ENCODE peak calls at places on chromosomes 16 and 17, in seven cellular contexts. P is IMR-90, A is astrocyte, T is SK-N-SH, S is trophoblast cell, X is mammary epithelial cell, C is neuronal stem cell. H is an unnamed sample.
A peak's percentile ranks its signal among the peaks of the same experiment; 100 is the strongest.

GRCh38 chr17:2090804-2091534 is 36.1 kb downstream of the HIC1 start:
- DNase-seq in A (peak; percentile 97), X (peak; percentile 68), T (peak; percentile 36), C (peak; percentile 30), P (peak; percentile 97), S (peak; percentile 82), H (peak; percentile 90)

GRCh38 chr17:694239-694638 is 20.4 kb downstream of the VPS53 start:
- DNase-seq in P (peak; percentile 99), S (peak; percentile 90), X (peak; percentile 95), A (peak; percentile 99), C (no peak), T (no peak), H (peak; percentile 92)

GRCh38 chr16:74449470-74449869 is 28.2 kb upstream of the CLEC18B start:
- DNase-seq in A (no peak), P (peak; percentile 79), S (no peak), X (peak; percentile 87), C (no peak), T (no peak), H (peak; percentile 43)

GRCh38 chr17:75340636-75341035 is 51.4 kb upstream of the SLC25A19 start:
- DNase-seq in X (no peak), T (no peak), P (no peak), A (peak; percentile 49), C (no peak), S (peak; percentile 60), H (no peak)

GRCh38 chr17:54781389-54781788 is 119.3 kb upstream of the TOM1L1 start:
- DNase-seq in C (no peak), P (no peak), T (no peak), S (no peak), X (no peak), A (no peak), H (no peak)

GRCh38 chr17:66076546-66077190 is 115.3 kb downstream of the CEP112 start:
- DNase-seq in C (no peak), A (peak; percentile 1), T (no peak), S (no peak), P (no peak), X (peak; percentile 48), H (no peak)

GRCh38 chr17:45132569-45133463 is 501 bp upstream of the PLCD3 start:
- DNase-seq in C (peak; percentile 75), T (peak; percentile 95), X (peak; percentile 73), A (peak; percentile 52), P (peak; percentile 70), S (peak; percentile 83), H (peak; percentile 91)

GRCh38 chr17:37608369-37609169 is 649 bp downstream of the SYNRG start:
- DNase-seq in A (peak; percentile 36), P (peak; percentile 48), S (peak; percentile 2), C (peak; percentile 77), X (peak; percentile 20), T (peak; percentile 79), H (peak; percentile 66)

GRCh38 chr16:16083421-16084156 is 134.2 kb downstream of the ABCC1 start:
- DNase-seq in A (no peak), X (peak; percentile 17), S (no peak), T (no peak), P (peak; percentile 61), C (no peak), H (no peak)

GRCh38 chr16:73212431-73212830 is 164.5 kb upstream of the ZFHX3 start:
- DNase-seq in T (no peak), X (no peak), C (no peak), A (no peak), S (no peak), P (peak; percentile 22), H (no peak)

GRCh38 chr16:59635674-59636073 is 901.6 kb upstream of the GOT2 start:
- DNase-seq in C (no peak), T (no peak), P (peak; percentile 65), X (peak; percentile 56), A (peak; percentile 79), S (no peak), H (peak; percentile 48)

GRCh38 chr16:12235110-12235509 is 258.6 kb downstream of the SNX29 start:
- DNase-seq in X (no peak), S (no peak), P (no peak), C (no peak), A (no peak), T (no peak), H (peak; percentile 16)

GRCh38 chr16:88966986-88967799 is 9.8 kb downstream of the CBFA2T3 start:
- DNase-seq in C (no peak), A (no peak), P (no peak), X (no peak), T (no peak), S (no peak), H (no peak)

GRCh38 chr17:5418858-5419355 is 555 bp downstream of the NUP88 start:
- DNase-seq in S (peak; percentile 32), X (peak; percentile 77), T (no peak), P (peak; percentile 39), A (peak; percentile 55), C (peak; percentile 20), H (peak; percentile 70)

GRCh38 chr16:11420895-11421294 is 75.6 kb downstream of the RMI2 start:
- DNase-seq in A (no peak), X (no peak), S (no peak), P (no peak), T (no peak), C (no peak), H (no peak)

GRCh38 chr17:49557204-49558024 is 18.3 kb upstream of the NXPH3 start:
- DNase-seq in S (peak; percentile 33), C (no peak), P (peak; percentile 46), T (peak; percentile 81), X (peak; percentile 30), A (no peak), H (peak; percentile 57)

GRCh38 chr17:81515530-81516041 is 3.0 kb upstream of the ACTG1 start:
- DNase-seq in X (no peak), P (no peak), S (no peak), T (peak; percentile 64), A (no peak), C (no peak), H (no peak)

GRCh38 chr17:33234930-33235685 is 58.0 kb downstream of the ASIC2 start:
- DNase-seq in A (peak; percentile 97), P (peak; percentile 97), C (no peak), S (peak; percentile 11), X (peak; percentile 97), T (peak; percentile 24), H (peak; percentile 43)

GRCh38 chr16:81918927-81919326 is 92.3 kb downstream of the SDR42E1 start:
- DNase-seq in A (no peak), C (no peak), X (no peak), T (no peak), S (no peak), P (no peak), H (no peak)

GRCh38 chr17:39668141-39668924 is at the start of gene PNMT:
- DNase-seq in C (no peak), A (peak; percentile 32), P (peak; percentile 39), T (peak; percentile 93), X (peak; percentile 19), S (peak; percentile 73), H (peak; percentile 86)

GRCh38 chr16:30525844-30526136 is 576 bp downstream of the ZNF768 start:
- DNase-seq in P (no peak), X (no peak), T (no peak), C (no peak), S (no peak), A (no peak), H (no peak)

GRCh38 chr16:30528799-30529457 is 2.6 kb upstream of the ZNF768 start:
- DNase-seq in C (no peak), S (no peak), X (no peak), P (no peak), T (no peak), A (no peak), H (no peak)

GRCh38 chr16:30526137-30526822 is at the start of gene ZNF768:
- DNase-seq in A (no peak), X (peak; percentile 12), C (peak; percentile 59), S (no peak), P (no peak), T (peak; percentile 94), H (peak; percentile 78)

GRCh38 chr16:30526823-30527634 is 663 bp upstream of the ZNF768 start:
- DNase-seq in A (peak; percentile 91), C (peak; percentile 98), S (peak; percentile 98), P (peak; percentile 96), X (peak; percentile 98), T (peak; percentile 97), H (peak; percentile 99)

DNA sequence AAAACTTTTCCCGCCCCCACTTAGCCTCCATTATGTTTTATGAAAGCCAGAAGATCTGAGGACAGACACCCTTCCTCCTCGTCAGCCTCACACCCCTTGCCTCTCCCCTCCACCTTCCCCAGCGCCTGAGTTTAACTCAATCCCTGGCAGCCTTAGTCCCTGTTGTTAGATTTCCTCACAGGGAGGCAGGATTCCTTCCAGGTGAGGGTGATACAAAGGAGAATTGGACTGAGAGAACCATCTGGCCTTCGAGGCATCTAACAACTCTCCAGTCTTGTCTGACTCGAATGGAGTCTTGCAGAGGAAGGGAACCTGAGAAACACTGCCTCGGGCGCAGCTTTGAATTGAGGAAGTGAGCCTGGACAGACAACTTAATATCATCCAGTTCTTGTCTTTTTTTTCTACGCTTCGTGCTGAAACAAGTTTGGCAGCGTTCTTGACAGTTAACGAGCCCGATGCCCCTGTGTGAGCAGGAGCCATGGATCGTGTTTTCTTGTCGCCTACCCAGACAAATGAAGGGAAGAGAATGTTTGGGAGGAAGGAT is 1.3 kb upstream of the ZNF768 start:
- DNase-seq in A (no peak), X (peak; percentile 84), S (peak; percentile 97), T (no peak), C (no peak), P (no peak), H (no peak)
- H3K9ac ChIP-seq in A (peak overlapping the region; percentile 59), X (peak overlapping the region; percentile 50), S (peak overlapping the region; percentile 0), T (peak overlapping the region; percentile 65), C (no peak overlapping the region), P (peak overlapping the region; percentile 67), H (peak overlapping the region; percentile 73)

GRCh38 chr16:28192811-28193529 is 18.8 kb downstream of the XPO6 start:
- DNase-seq in P (no peak), X (no peak), A (no peak), T (no peak), S (no peak), C (no peak), H (no peak)
- H3K4me3 ChIP-seq in P (no peak overlapping the region), X (no peak overlapping the region), A (no peak overlapping the region), T (no peak overlapping the region), S (no peak overlapping the region), C (no peak overlapping the region), H (no peak overlapping the region)

GRCh38 chr17:17398188-17398927 is 78.4 kb upstream of the MED9 start:
- DNase-seq in P (peak; percentile 34), X (no peak), A (peak; percentile 23), S (no peak), C (no peak), T (no peak), H (no peak)
- H3K9ac ChIP-seq in P (no peak overlapping the region), X (no peak overlapping the region), A (no peak overlapping the region), S (no peak overlapping the region), C (no peak overlapping the region), T (no peak overlapping the region), H (peak overlapping the region; percentile 79)

GRCh38 chr17:7208754-7209460 is 10.7 kb downstream of the DLG4 start:
- DNase-seq in P (no peak), C (no peak), A (no peak), X (no peak), T (no peak), S (no peak), H (no peak)
- H3K4me3 ChIP-seq in P (no peak overlapping the region), C (peak overlapping the region; percentile 26), A (no peak overlapping the region), X (no peak overlapping the region), T (no peak overlapping the region), S (no peak overlapping the region), H (no peak overlapping the region)